ENCODE peak calls at places on chromosomes 12 and 14, in four cellular contexts. S is right lobe of liver, O is right cardiac atrium, J is tibial artery. I is an unnamed sample. For H3K9me3, the result is how much of the 10 kb centered on the place peaks cover.

GRCh38 chr12:30796891-30797371 is 42.2 kb upstream of the CAPRIN2 start:
- DNase-seq in S (no peak), O (no peak), J (no peak), I (no peak)

GRCh38 chr14:67820428-67820881 is 876 bp downstream of the RAD51B start:
- DNase-seq in J (no peak), S (no peak), O (no peak), I (no peak)

GRCh38 chr12:119668315-119668651 is 350 bp downstream of the PRKAB1 start:
- DNase-seq in J (no peak), O (no peak), S (no peak), I (no peak)

GRCh38 chr12:74725154-74725553 is 187.5 kb downstream of the ATXN7L3B start:
- DNase-seq in O (no peak), S (no peak), J (no peak), I (no peak)

GRCh38 chr14:75720828-75721227 is 59.8 kb downstream of the TTLL5 start:
- DNase-seq in S (no peak), O (peak), J (peak), I (no peak)

GRCh38 chr12:7439579-7440505 is 4.1 kb downstream of the CD163L1 start:
- DNase-seq in O (peak), J (no peak), S (peak), I (no peak)

GRCh38 chr12:117042171-117042809 is 56.9 kb downstream of the TESC start:
- DNase-seq in O (peak), S (no peak), J (no peak), I (no peak)

GRCh38 chr14:24206260-24207103 is 986 bp downstream of the TSSK4 start:
- DNase-seq in O (no peak), J (no peak), S (no peak), I (no peak)

GRCh38 chr12:51898937-51899336 is 8.4 kb upstream of the ACVRL1 start:
- DNase-seq in O (no peak), J (peak), S (no peak), I (no peak)

GRCh38 chr12:108374596-108375320 is 35.6 kb upstream of the CMKLR1 start:
- DNase-seq in O (no peak), J (no peak), S (no peak), I (no peak)

GRCh38 chr12:108369736-108370396 is 30.8 kb upstream of the CMKLR1 start:
- DNase-seq in J (no peak), S (no peak), O (no peak), I (no peak)

GRCh38 chr12:108375986-108376663 is 37.0 kb upstream of the CMKLR1 start:
- DNase-seq in J (no peak), S (no peak), O (no peak), I (no peak)

GRCh38 chr12:108371801-108372344 is 32.8 kb upstream of the CMKLR1 start:
- DNase-seq in S (no peak), J (peak), O (no peak), I (no peak)

DNA sequence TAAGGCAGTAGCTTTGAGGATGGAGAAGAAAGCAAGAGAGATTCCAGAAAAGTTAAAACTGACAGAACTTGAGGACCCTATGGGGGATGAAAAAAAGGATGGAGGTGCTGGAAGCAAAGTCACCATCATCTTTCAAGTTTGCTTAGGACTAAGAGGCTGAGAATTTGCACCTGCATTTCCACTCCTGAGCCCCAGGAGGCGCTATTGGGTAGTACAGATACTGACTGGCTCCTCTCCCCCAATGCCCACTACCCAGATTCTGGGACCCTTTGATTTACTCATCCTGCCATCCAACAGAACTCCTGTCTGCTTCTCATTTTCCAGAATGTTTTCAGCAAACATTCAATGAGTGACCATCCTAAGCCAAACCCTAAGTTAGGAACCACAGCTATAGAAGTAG is 34.0 kb upstream of the CMKLR1 start:
- DNase-seq in S (no peak), O (no peak), J (no peak), I (no peak)
- H3K9me3 ChIP-seq in S (under half), O (under half), J (under half), I (under half)

DNA sequence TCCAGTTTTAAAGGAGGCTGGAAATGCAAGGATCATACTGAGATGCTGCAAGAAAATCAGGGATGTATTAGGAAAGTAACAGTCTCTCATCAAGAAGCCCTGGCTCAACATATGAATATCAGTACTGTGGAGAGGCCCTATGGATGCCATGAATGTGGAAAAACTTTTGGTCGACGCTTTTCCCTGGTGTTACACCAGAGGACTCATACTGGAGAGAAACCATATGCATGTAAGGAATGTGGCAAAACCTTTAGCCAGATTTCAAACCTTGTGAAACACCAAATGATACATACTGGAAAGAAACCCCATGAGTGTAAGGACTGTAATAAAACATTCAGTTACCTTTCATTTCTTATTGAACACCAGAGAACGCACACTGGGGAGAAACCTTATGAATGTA is 24.5 kb downstream of the ZNF891 start:
- DNase-seq in O (no peak), J (no peak), S (no peak), I (no peak)
- H3K9me3 ChIP-seq in O (under half), J (half or more), S (under half), I (half or more)

GRCh38 chr12:121753844-121754264 is 39.6 kb downstream of the RHOF start:
- DNase-seq in J (peak), O (peak), S (peak), I (no peak)
- H3K9me3 ChIP-seq in J (under half), O (under half), S (under half), I (under half)

DNA sequence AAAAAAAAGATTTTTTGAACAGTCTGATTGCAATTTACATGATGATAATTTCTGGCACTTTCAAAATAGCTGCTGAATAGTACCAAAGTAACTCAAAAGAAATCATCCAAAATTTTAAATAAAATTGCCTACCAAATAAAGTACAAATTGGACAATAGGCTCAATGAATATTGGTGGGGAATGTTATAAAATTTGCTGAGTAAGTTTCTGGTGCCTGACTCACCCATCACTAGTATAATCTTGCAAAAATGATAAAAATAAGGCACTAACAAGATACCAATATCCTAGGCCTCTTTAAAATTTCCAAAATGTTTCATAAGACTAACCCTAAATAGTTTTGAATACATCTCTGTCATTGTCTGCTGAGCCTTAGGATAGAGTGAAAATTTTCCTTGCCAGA is 145.3 kb upstream of the LRFN5 start:
- DNase-seq in S (no peak), O (no peak), J (no peak), I (no peak)
- H3K9me3 ChIP-seq in S (under half), O (under half), J (under half), I (under half)

GRCh38 chr12:105259226-105259625 is 23.3 kb upstream of the APPL2 start:
- DNase-seq in S (no peak), O (no peak), J (no peak), I (no peak)

GRCh38 chr12:105262461-105263184 is 26.6 kb upstream of the APPL2 start:
- DNase-seq in O (peak), S (no peak), J (no peak), I (no peak)

GRCh38 chr12:105257321-105257728 is 21.4 kb upstream of the APPL2 start:
- DNase-seq in S (no peak), J (peak), O (no peak), I (no peak)

GRCh38 chr12:105264771-105265170 is 28.8 kb upstream of the APPL2 start:
- DNase-seq in S (no peak), J (no peak), O (no peak), I (no peak)

DNA sequence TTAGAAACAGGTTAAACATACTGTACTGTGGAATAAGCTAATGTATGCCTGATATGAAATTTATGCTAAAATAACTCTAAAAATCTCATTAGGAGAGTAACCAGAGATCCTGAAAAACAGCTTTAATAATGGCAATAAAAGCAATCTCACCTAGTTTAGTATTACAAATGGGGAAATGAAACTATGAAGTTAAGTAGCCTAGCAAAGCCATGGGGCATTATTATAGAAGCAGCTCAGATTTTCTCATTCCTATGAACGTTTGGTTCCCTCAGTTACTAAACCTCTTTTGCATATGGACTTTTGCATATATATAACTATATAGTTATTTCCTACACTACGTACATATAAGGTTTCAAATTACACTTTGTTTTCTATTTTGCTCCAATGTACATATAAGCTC is 25.0 kb upstream of the APPL2 start:
- DNase-seq in S (no peak), J (no peak), O (no peak), I (no peak)
- H3K9me3 ChIP-seq in S (under half), J (under half), O (under half), I (under half)

GRCh38 chr12:34601689-34602088 is 579.4 kb downstream of the ALG10 start:
- DNase-seq in J (no peak), S (peak), O (no peak), I (no peak)
- H3K9me3 ChIP-seq in J (half or more), S (under half), O (under half), I (under half)